ENCODE peak calls at places on chromosomes 2 and 18, in six cellular contexts. N, R, T, P, G and M are unnamed samples. For H3K4me1, the result is how much of the 10 kb centered on the place peaks cover.

GRCh38 chr2:226215902-226216503 is 583.6 kb downstream of the IRS1 start:
- DNase-seq in R (peak), T (no peak), N (peak), P (peak), G (peak), M (peak)

GRCh38 chr2:238439093-238439849 is 12.5 kb downstream of the ASB1 start:
- DNase-seq in R (no peak), G (no peak), P (no peak), T (no peak), N (peak), M (no peak)

GRCh38 chr2:156532989-156533388 is 96.8 kb downstream of the GPD2 start:
- DNase-seq in N (no peak), P (no peak), T (no peak), R (no peak), G (no peak), M (no peak)

GRCh38 chr18:59837586-59837985 is 62.2 kb upstream of the PMAIP1 start:
- DNase-seq in G (peak), R (peak), N (peak), T (peak), P (peak), M (peak)

GRCh38 chr2:152453129-152453642 is 118.2 kb downstream of the FMNL2 start:
- DNase-seq in T (no peak), N (no peak), P (no peak), G (peak), R (peak), M (peak)

GRCh38 chr2:189236066-189236465 is 56.5 kb upstream of the COL5A2 start:
- DNase-seq in T (no peak), P (no peak), R (no peak), G (no peak), N (no peak), M (no peak)

GRCh38 chr2:118190365-118190916 is 102.2 kb downstream of the INSIG2 start:
- DNase-seq in G (peak), N (no peak), P (no peak), T (no peak), R (no peak), M (no peak)

GRCh38 chr2:210630904-210631560 is 74.6 kb downstream of the CPS1 start:
- DNase-seq in T (no peak), N (no peak), G (no peak), R (no peak), P (no peak), M (no peak)

GRCh38 chr2:16816522-16816921 is 150.9 kb upstream of the CYRIA start:
- DNase-seq in G (no peak), N (no peak), R (no peak), P (no peak), T (no peak), M (no peak)

GRCh38 chr2:148906136-148906535 is 31.1 kb downstream of the KIF5C start:
- DNase-seq in T (no peak), G (no peak), N (no peak), R (no peak), P (no peak), M (no peak)

GRCh38 chr2:20224716-20225293 is at the start of gene SDC1:
- DNase-seq in T (no peak), N (no peak), P (peak), R (no peak), G (no peak), M (no peak)

GRCh38 chr2:10559101-10559500 is 111.0 kb upstream of the ODC1 start:
- DNase-seq in G (no peak), T (no peak), R (no peak), N (no peak), P (no peak), M (no peak)

GRCh38 chr2:237306787-237307170 is 107.2 kb downstream of the COL6A3 start:
- DNase-seq in T (no peak), P (no peak), N (no peak), R (no peak), G (no peak), M (no peak)

GRCh38 chr2:239015769-239016675 is 168.1 kb downstream of the TWIST2 start:
- DNase-seq in T (no peak), N (no peak), R (no peak), P (no peak), G (no peak), M (no peak)

GRCh38 chr18:73615506-73615905 is 532.1 kb downstream of the FBXO15 start:
- DNase-seq in T (no peak), P (no peak), N (no peak), R (no peak), G (no peak), M (no peak)

GRCh38 chr18:27967938-27968803 is 208.8 kb downstream of the CDH2 start:
- DNase-seq in R (no peak), P (no peak), G (peak), T (no peak), N (no peak), M (no peak)

GRCh38 chr2:84846732-84847131 is 34.2 kb downstream of the TRABD2A start:
- DNase-seq in N (no peak), R (no peak), P (no peak), T (no peak), G (no peak), M (no peak)

GRCh38 chr2:15809504-15809903 is 130.8 kb upstream of the MYCN start:
- DNase-seq in N (no peak), R (no peak), P (no peak), T (no peak), G (no peak), M (no peak)

GRCh38 chr2:23760746-23761145 is 166.2 kb downstream of the ATAD2B start:
- DNase-seq in T (no peak), N (peak), P (no peak), R (no peak), G (peak), M (no peak)

GRCh38 chr2:219205981-219206441 is 571 bp upstream of the ZFAND2B start:
- DNase-seq in T (no peak), R (no peak), P (no peak), G (no peak), N (no peak), M (no peak)

GRCh38 chr2:38239452-38239851 is 137.6 kb downstream of the ATL2 start:
- DNase-seq in N (no peak), R (no peak), P (no peak), G (no peak), T (no peak), M (no peak)

GRCh38 chr2:227004482-227004881 is 159.5 kb downstream of the COL4A4 start:
- DNase-seq in R (no peak), G (no peak), T (no peak), P (no peak), N (no peak), M (no peak)

GRCh38 chr2:88735853-88736252 is 44.4 kb downstream of the RPIA start:
- DNase-seq in G (no peak), N (peak), P (peak), R (no peak), T (no peak), M (no peak)

GRCh38 chr2:228798931-228799588 is 472.0 kb downstream of the PID1 start:
- DNase-seq in N (no peak), P (no peak), T (no peak), G (no peak), R (no peak), M (no peak)

DNA sequence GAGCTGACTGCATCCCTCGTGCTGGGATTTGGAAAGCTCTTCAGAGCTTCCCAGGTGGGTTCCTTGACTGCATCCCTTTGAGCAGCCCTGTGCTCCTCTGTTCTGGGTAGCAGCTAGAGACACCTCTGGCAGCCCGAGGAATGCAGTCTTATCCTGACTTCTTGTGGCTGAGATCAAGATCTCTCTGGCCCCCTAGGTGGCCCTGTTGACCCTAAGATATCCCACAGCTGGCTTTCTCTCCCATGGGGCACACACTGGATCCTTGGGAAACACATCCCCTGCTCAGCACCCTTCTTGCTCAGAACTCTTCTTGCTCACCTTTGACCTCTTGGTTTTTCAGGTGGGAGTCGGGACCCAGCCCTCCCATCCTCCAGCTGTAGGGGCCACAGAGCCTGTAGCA is 237.2 kb downstream of the TSN start:
- DNase-seq in G (no peak), N (no peak), P (no peak), T (no peak), R (peak), M (no peak)
- TF ChIP-seq ZNF274 in G (no peak), N (no peak), P (no peak), T (no peak), R (no peak), M (no peak)

GRCh38 chr2:69945447-69945846 is 16.0 kb downstream of the ASPRV1 start:
- DNase-seq in T (no peak), P (no peak), G (no peak), R (no peak), N (no peak), M (no peak)
- H3K4me1 ChIP-seq in T (under half), P (under half), G (under half), R (under half), N (under half), M (under half)

GRCh38 chr2:109131777-109132176 is 2.8 kb downstream of the SH3RF3 start:
- DNase-seq in R (no peak), T (no peak), N (no peak), P (no peak), G (no peak), M (no peak)

GRCh38 chr2:109128466-109129355 is at the start of gene SH3RF3:
- DNase-seq in R (no peak), G (no peak), N (no peak), P (no peak), T (no peak), M (no peak)

GRCh38 chr2:109129921-109130725 is 1.1 kb downstream of the SH3RF3 start:
- DNase-seq in G (no peak), R (no peak), N (no peak), T (no peak), P (no peak), M (no peak)

GRCh38 chr2:109129356-109129920 is 433 bp downstream of the SH3RF3 start:
- DNase-seq in P (no peak), T (no peak), R (no peak), G (no peak), N (no peak), M (no peak)

DNA sequence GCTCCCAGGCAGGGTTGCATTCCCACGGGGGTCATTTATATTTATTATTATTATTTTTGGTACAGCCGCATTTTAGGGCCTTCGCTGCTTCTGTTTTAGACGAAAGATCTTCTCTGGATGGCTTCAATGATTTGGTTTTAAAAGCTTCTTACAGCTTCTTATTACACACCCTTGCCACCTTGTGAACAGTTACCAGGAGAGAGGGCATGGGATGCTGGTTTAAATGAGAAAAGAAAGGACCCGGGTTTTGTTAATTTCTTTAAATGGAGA is 1.7 kb downstream of the SH3RF3 start:
- DNase-seq in P (no peak), G (no peak), N (no peak), R (no peak), T (no peak), M (no peak)
- H3K9ac ChIP-seq in P (no peak), G (no peak), N (no peak), R (no peak), T (no peak), M (no peak)

DNA sequence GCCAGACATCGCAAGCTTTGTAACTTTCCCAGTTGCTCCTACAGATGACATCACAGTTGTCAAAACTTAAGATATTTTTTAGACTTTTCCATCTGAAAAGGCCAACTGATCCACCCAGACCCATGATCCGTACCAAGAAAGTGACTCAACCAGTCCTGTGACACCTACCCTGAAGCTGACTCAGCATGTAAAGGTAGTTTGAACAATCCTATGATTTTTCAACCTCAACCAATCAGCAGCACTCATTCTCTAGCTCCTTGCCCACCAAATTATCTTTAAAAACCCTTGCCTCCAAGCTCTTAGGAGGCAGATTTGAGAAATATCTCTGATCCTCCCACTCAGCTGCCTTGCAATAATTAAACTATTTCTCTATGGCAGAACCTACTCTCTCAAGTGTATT is 1686.7 kb upstream of the LRRTM1 start:
- DNase-seq in G (no peak), N (no peak), T (no peak), R (no peak), P (no peak), M (no peak)
- TF ChIP-seq ZNF274 in G (no peak), N (no peak), T (no peak), R (no peak), P (no peak), M (no peak)

GRCh38 chr2:186714611-186715010 is 20.8 kb downstream of the FAM171B start:
- DNase-seq in P (no peak), T (no peak), R (no peak), N (no peak), G (no peak), M (no peak)

GRCh38 chr2:186718122-186718521 is 24.3 kb downstream of the FAM171B start:
- DNase-seq in T (no peak), P (no peak), R (no peak), G (no peak), N (no peak), M (no peak)

GRCh38 chr2:186716899-186717811 is 23.3 kb downstream of the FAM171B start:
- DNase-seq in R (no peak), G (no peak), P (no peak), N (no peak), T (no peak), M (no peak)

GRCh38 chr2:186713664-186714063 is 19.8 kb downstream of the FAM171B start:
- DNase-seq in T (no peak), P (no peak), R (no peak), G (no peak), N (no peak), M (no peak)

GRCh38 chr2:186716004-186716403 is 22.1 kb downstream of the FAM171B start:
- DNase-seq in T (no peak), P (no peak), G (no peak), R (no peak), N (no peak), M (no peak)
- H3K4me1 ChIP-seq in T (under half), P (under half), G (under half), R (under half), N (under half), M (under half)

GRCh38 chr18:33849731-33850130 is 271.7 kb downstream of the ASXL3 start:
- DNase-seq in T (no peak), N (no peak), R (no peak), P (no peak), G (no peak), M (no peak)
- H3K9ac ChIP-seq in T (no peak), N (no peak), R (no peak), P (no peak), G (no peak), M (no peak)

DNA sequence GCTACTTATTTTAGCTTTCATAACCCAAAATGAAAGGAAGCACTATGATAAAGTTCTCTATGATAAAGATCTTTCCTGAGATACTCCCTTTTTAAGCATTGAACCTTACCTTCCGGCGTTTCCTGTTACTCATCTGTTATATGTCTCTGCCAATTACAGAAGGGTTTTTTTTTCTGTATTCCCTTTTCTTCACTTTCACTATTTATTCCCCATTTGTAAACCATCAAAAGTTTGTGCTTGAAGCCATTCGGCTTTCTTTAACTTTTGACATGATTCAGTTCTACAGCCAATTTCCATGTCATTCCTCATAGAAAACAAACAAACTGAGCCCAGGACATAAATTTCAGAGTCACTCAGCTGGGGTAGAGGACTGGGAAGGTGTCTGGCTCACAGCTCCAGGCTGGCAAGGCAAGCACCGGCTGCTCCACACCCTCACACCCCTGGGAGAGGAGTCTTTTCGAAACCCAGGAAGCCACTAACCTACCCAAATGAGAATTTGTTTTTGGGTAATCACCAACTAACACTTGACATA is 429.4 kb upstream of the TRIB2 start:
- DNase-seq in N (no peak), G (no peak), R (no peak), T (no peak), P (no peak), M (no peak)
- TF ChIP-seq ZNF274 in N (no peak), G (no peak), R (no peak), T (no peak), P (no peak), M (no peak)

DNA sequence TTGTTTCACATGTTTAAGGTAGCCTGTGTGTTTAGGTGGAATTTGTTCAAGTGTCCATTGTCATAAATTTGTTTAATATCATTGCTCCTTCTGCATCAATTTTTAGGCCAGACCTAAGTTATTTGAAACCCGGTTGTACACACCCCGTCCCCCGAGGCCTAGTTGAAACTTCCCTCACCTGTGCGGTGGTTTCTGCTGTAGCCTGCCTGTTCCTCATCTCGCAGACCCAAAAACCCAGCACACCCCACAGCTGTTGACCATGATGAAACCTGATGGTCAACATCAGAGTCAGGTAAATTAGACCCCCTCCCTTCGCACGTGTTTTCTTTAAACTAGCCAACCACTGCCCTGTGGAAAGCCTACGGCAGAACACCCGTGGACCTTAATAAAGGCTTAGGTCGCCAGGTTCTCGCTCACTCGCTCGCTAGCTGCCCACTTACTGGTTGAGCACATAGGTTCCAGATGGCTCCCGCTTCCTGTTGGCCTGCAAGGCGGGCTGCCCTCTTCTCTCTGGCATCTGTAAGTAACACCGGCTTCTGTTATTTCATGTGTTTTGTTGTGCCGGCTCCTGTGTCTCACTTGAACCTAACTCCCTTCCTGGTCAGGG is 64.4 kb downstream of the EML6 start:
- DNase-seq in G (no peak), P (no peak), R (no peak), N (no peak), T (no peak), M (no peak)
- H3K4me1 ChIP-seq in G (under half), P (under half), R (under half), N (under half), T (under half), M (under half)

DNA sequence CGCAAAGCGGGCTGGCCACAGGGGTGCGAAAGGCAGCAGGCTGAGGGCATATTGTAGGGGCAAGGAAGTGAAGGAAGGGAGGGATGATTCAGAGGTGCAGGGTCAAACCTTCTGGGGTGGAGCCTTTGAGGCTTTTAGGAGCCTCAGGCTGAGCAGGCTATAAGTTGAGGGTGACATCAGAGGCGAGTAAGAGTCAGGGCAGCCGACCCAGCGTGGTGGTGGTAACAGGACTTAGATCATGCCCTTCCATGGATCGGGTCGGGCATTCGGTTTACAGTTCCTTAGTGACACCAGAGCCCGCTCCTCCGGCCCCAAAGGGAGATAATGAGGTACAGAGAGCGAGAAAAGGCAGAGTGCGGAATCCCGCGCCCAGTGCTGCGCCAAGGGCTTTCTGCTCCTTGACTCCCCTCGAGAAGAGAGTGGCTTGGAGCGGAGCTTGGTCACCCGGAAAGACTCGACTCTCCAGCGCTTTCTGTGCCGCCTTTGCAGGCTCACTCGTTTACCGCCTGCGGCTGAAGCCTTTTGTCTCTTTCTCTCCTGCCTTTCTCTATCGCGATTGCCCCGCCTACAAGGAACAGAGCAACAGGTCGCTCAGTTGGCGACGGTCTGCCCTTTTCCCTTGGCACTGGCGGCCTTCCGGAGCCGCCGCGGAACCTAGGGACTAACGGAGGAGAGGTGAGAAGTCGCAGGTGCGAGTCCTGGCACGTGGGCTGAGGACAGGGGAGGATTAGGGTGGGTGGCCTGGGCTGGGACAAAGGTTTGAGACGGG is 719 bp downstream of the LBX2 start:
- DNase-seq in N (no peak), P (no peak), R (no peak), T (no peak), G (no peak), M (no peak)
- H3K9ac ChIP-seq in N (no peak), P (no peak), R (no peak), T (no peak), G (peak), M (peak)